ENCODE peak calls at places on chromosomes 6 and 20, in six cellular contexts. One of them, this sample, is unnamed.

GRCh38 chr6:43125555-43125954 is 45.5 kb upstream of the SRF start:
- DNase-seq in IMR-90: no peak
- DNase-seq in neuronal stem cell: no peak
- DNase-seq in H9: no peak
- DNase-seq in H1: no peak
- DNase-seq in mesenchymal stem cell: peak; percentile 67
- DNase-seq in this sample: no peak

GRCh38 chr20:4110885-4111284 is 95.5 kb upstream of the RNF24 start:
- DNase-seq in IMR-90: no peak
- DNase-seq in neuronal stem cell: no peak
- DNase-seq in H9: no peak
- DNase-seq in H1: no peak
- DNase-seq in mesenchymal stem cell: no peak
- DNase-seq in this sample: no peak

GRCh38 chr20:14647016-14647415 is 309.6 kb upstream of the FLRT3 start:
- DNase-seq in IMR-90: no peak
- DNase-seq in neuronal stem cell: no peak
- DNase-seq in H9: no peak
- DNase-seq in H1: no peak
- DNase-seq in mesenchymal stem cell: no peak
- DNase-seq in this sample: no peak

GRCh38 chr6:119322715-119323350 is 26.7 kb downstream of the MAN1A1 start:
- DNase-seq in IMR-90: no peak
- DNase-seq in neuronal stem cell: no peak
- DNase-seq in H9: no peak
- DNase-seq in H1: no peak
- DNase-seq in mesenchymal stem cell: no peak
- DNase-seq in this sample: no peak

GRCh38 chr6:117512056-117512828 is 29.8 kb downstream of the DCBLD1 start:
- DNase-seq in IMR-90: no peak
- DNase-seq in neuronal stem cell: no peak
- DNase-seq in H9: no peak
- DNase-seq in H1: no peak
- DNase-seq in mesenchymal stem cell: no peak
- DNase-seq in this sample: no peak

GRCh38 chr20:50866036-50866685 is 65.1 kb downstream of the ADNP start:
- DNase-seq in IMR-90: peak; percentile 53
- DNase-seq in neuronal stem cell: no peak
- DNase-seq in H9: no peak
- DNase-seq in H1: no peak
- DNase-seq in mesenchymal stem cell: no peak
- DNase-seq in this sample: no peak

GRCh38 chr20:62860391-62860923 is 1.2 kb downstream of the TCFL5 start:
- DNase-seq in IMR-90: peak; percentile 45
- DNase-seq in neuronal stem cell: no peak
- DNase-seq in H9: no peak
- DNase-seq in H1: no peak
- DNase-seq in mesenchymal stem cell: peak; percentile 52
- DNase-seq in this sample: no peak

GRCh38 chr6:53300656-53301551 is 47.8 kb downstream of the ELOVL5 start:
- DNase-seq in IMR-90: no peak
- DNase-seq in neuronal stem cell: no peak
- DNase-seq in H9: no peak
- DNase-seq in H1: no peak
- DNase-seq in mesenchymal stem cell: no peak
- DNase-seq in this sample: no peak

GRCh38 chr6:42030585-42031506 is 19.5 kb upstream of the TAF8 start:
- DNase-seq in IMR-90: no peak
- DNase-seq in neuronal stem cell: no peak
- DNase-seq in H9: no peak
- DNase-seq in H1: no peak
- DNase-seq in mesenchymal stem cell: peak; percentile 68
- DNase-seq in this sample: no peak

GRCh38 chr6:124132256-124132655 is 328.6 kb downstream of the NKAIN2 start:
- DNase-seq in IMR-90: no peak
- DNase-seq in neuronal stem cell: no peak
- DNase-seq in H9: no peak
- DNase-seq in H1: no peak
- DNase-seq in mesenchymal stem cell: peak; percentile 25
- DNase-seq in this sample: no peak

GRCh38 chr6:78623567-78623966 is 243.8 kb upstream of the IRAK1BP1 start:
- DNase-seq in IMR-90: no peak
- DNase-seq in neuronal stem cell: no peak
- DNase-seq in H9: no peak
- DNase-seq in H1: no peak
- DNase-seq in mesenchymal stem cell: no peak
- DNase-seq in this sample: no peak

DNA sequence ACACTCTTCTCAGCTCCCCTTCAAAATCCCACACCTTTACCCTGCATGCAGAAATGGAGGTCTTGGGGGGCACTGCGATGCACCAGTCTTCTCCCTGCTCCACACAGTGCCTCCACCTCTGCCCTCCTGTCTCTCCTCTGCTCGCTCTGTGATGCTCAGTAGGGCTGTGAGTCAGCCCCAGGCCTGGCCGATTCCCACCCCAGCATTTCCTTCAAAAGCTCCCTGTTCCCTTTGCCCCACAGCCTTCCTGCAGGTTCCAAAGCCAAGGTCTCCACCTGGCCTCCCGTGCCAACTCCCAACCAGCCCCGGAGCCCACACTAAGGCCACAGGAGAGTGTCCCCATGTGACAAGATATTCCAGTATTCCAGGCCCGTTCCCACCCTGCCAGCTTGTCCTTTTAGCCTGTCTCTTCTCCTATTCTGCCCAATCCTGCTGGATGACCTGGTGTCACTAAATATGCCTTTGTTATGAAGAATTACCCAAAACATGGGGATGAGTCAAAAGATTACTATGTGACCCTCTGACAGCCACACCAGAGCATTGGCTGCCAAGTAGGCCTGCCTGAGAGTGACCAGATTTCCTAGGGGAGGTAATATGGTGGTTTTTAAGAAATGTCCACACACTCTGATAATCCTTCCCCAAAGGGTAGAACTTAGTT is 118.9 kb upstream of the NXT1 start:
- DNase-seq in IMR-90: peak; percentile 29
- DNase-seq in neuronal stem cell: no peak
- DNase-seq in H9: no peak
- DNase-seq in H1: no peak
- DNase-seq in mesenchymal stem cell: peak; percentile 46
- DNase-seq in this sample: no peak
- H3K23ac ChIP-seq in IMR-90: no peak overlapping the region
- H3K23ac ChIP-seq in neuronal stem cell: no peak overlapping the region
- H3K23ac ChIP-seq in H9: no peak overlapping the region
- H3K23ac ChIP-seq in H1: no peak overlapping the region
- H3K23ac ChIP-seq in mesenchymal stem cell: no peak overlapping the region
- H3K23ac ChIP-seq in this sample: no peak overlapping the region

DNA sequence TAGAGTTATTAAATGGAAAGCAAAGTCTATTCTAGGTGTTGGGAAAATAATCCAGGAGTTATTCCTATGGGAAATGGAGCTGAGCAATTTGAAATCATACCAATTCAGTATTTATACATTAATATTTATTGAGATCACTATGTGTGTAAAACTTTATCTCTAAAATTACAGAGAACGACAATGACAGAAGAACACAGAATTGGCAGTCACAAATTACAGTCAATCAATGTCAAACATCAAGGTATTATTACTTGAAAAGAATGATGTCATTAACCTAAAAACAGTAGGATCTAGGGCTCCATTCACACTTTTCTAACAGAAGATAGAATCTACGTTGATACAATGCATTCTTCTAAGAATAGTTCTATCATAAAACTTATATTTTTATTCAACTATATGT is 154.9 kb upstream of the GJE1 start:
- DNase-seq in IMR-90: no peak
- DNase-seq in neuronal stem cell: no peak
- DNase-seq in H9: no peak
- DNase-seq in H1: no peak
- DNase-seq in mesenchymal stem cell: no peak
- DNase-seq in this sample: no peak
- H4K91ac ChIP-seq in IMR-90: no peak overlapping the region
- H4K91ac ChIP-seq in neuronal stem cell: no peak overlapping the region
- H4K91ac ChIP-seq in H9: no peak overlapping the region
- H4K91ac ChIP-seq in H1: no peak overlapping the region
- H4K91ac ChIP-seq in mesenchymal stem cell: no peak overlapping the region
- H4K91ac ChIP-seq in this sample: no peak overlapping the region

GRCh38 chr6:91057689-91058088 is 470.8 kb upstream of the MAP3K7 start:
- DNase-seq in IMR-90: no peak
- DNase-seq in neuronal stem cell: no peak
- DNase-seq in H9: no peak
- DNase-seq in H1: no peak
- DNase-seq in mesenchymal stem cell: no peak
- DNase-seq in this sample: no peak

DNA sequence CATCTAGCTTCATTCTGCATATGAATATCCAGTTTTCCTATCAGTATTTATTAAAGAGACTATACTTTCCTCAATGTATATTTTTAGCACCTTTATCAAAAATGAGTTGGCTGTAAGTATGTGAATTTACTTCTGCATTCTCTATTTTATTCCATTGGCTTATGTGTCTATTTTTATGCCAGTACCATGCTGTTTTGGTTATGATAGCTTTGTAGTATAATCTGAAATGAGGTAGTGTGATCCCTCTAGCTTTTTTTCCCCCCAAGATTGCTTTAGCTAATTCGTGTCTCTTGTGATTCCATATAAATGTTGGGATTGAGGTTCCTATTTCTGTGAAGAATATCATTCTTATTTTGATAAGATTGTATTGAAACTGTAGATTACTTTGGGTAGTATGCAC is 469.1 kb upstream of the MAP3K7 start:
- DNase-seq in IMR-90: no peak
- DNase-seq in neuronal stem cell: no peak
- DNase-seq in H9: no peak
- DNase-seq in H1: no peak
- DNase-seq in mesenchymal stem cell: no peak
- DNase-seq in this sample: no peak
- H3K23ac ChIP-seq in IMR-90: no peak overlapping the region
- H3K23ac ChIP-seq in neuronal stem cell: no peak overlapping the region
- H3K23ac ChIP-seq in H9: no peak overlapping the region
- H3K23ac ChIP-seq in H1: no peak overlapping the region
- H3K23ac ChIP-seq in mesenchymal stem cell: no peak overlapping the region
- H3K23ac ChIP-seq in this sample: no peak overlapping the region

DNA sequence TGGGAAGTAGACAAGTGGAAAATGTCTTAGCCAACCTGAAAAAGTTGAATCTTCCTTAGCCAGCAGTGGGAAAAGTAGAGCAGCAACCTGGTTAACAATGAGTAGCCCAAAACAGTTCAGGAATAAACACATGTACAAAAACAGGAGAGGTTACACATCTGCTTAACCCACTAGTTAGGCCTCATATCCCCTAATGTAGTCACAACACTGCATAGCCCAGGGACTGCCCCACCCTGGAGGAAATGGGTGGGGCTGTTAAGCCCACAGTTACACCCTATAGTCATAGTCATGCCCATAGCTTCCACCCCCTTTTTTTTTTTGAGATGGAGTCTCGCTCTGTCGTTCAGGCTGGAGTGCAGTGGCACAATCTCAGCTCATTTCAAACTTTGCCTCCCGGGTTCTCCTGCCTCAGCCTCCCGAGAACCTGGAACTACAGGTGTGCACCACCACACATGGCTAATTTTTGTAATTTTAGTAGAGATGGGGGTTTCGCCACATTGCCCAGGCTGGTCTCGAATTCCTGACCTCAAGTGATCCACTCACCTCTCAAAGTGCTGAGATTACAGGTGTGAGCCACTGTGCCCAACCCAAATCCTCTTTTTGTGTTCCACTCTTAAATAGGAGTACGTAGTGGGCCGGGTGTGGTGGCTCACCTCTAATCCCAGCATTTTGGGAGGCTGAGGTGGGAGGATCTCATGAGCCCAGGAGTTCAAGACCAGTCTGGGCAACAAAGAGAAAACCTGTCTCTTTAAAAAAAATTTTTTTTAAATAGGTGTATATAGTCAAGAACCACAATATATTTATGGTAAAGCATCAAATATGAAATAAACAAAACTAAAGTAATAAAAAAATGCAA is 24.5 kb downstream of the ILRUN start:
- DNase-seq in IMR-90: peak; percentile 55
- DNase-seq in neuronal stem cell: no peak
- DNase-seq in H9: no peak
- DNase-seq in H1: no peak
- DNase-seq in mesenchymal stem cell: peak; percentile 39
- DNase-seq in this sample: no peak
- H4K91ac ChIP-seq in IMR-90: peak overlapping the region; percentile 13
- H4K91ac ChIP-seq in neuronal stem cell: no peak overlapping the region
- H4K91ac ChIP-seq in H9: no peak overlapping the region
- H4K91ac ChIP-seq in H1: no peak overlapping the region
- H4K91ac ChIP-seq in mesenchymal stem cell: no peak overlapping the region
- H4K91ac ChIP-seq in this sample: no peak overlapping the region

GRCh38 chr20:44233436-44234016 is 13.6 kb upstream of the GDAP1L1 start:
- DNase-seq in IMR-90: no peak
- DNase-seq in neuronal stem cell: no peak
- DNase-seq in H9: no peak
- DNase-seq in H1: no peak
- DNase-seq in mesenchymal stem cell: no peak
- DNase-seq in this sample: no peak

GRCh38 chr20:44231713-44232468 is 15.2 kb upstream of the GDAP1L1 start:
- DNase-seq in IMR-90: no peak
- DNase-seq in neuronal stem cell: no peak
- DNase-seq in H9: peak; percentile 81
- DNase-seq in H1: no peak
- DNase-seq in mesenchymal stem cell: no peak
- DNase-seq in this sample: no peak

GRCh38 chr20:44234566-44235317 is 12.4 kb upstream of the GDAP1L1 start:
- DNase-seq in IMR-90: no peak
- DNase-seq in neuronal stem cell: no peak
- DNase-seq in H9: no peak
- DNase-seq in H1: no peak
- DNase-seq in mesenchymal stem cell: no peak
- DNase-seq in this sample: no peak

GRCh38 chr20:44228465-44229258 is 18.1 kb upstream of the OSER1 start:
- DNase-seq in IMR-90: no peak
- DNase-seq in neuronal stem cell: no peak
- DNase-seq in H9: no peak
- DNase-seq in H1: no peak
- DNase-seq in mesenchymal stem cell: no peak
- DNase-seq in this sample: no peak

GRCh38 chr20:44231193-44231592 is 15.9 kb upstream of the GDAP1L1 start:
- DNase-seq in IMR-90: no peak
- DNase-seq in neuronal stem cell: no peak
- DNase-seq in H9: no peak
- DNase-seq in H1: no peak
- DNase-seq in mesenchymal stem cell: no peak
- DNase-seq in this sample: no peak
- H3K23ac ChIP-seq in IMR-90: no peak overlapping the region
- H3K23ac ChIP-seq in neuronal stem cell: no peak overlapping the region
- H3K23ac ChIP-seq in H9: no peak overlapping the region
- H3K23ac ChIP-seq in H1: no peak overlapping the region
- H3K23ac ChIP-seq in mesenchymal stem cell: no peak overlapping the region
- H3K23ac ChIP-seq in this sample: no peak overlapping the region

This sample was measured in trophoblast cell.